ENCODE peak calls at places on chromosomes 5 and 9, in four cellular contexts. D, P, Y and R are unnamed samples.

GRCh38 chr5:100904259-100904822 is 1.3 kb upstream of the ST8SIA4 start:
- DNase-seq in D (no peak), P (peak; percentile 60), Y (no peak), R (no peak)

GRCh38 chr5:145768863-145769262 is 66.3 kb downstream of the PRELID2 start:
- DNase-seq in D (no peak), P (no peak), Y (no peak), R (no peak)

GRCh38 chr9:105359899-105360298 is 87.9 kb upstream of the FSD1L start:
- DNase-seq in D (no peak), P (no peak), Y (no peak), R (no peak)

GRCh38 chr9:99118782-99119466 is 14.0 kb downstream of the TGFBR1 start:
- DNase-seq in D (no peak), P (no peak), Y (no peak), R (no peak)

GRCh38 chr9:125747765-125748510 is 765 bp downstream of the PBX3 start:
- DNase-seq in D (peak; percentile 19), P (peak; percentile 75), Y (no peak), R (no peak)

GRCh38 chr5:1748271-1748670 is 51.4 kb downstream of the MRPL36 start:
- DNase-seq in D (no peak), P (peak; percentile 21), Y (no peak), R (no peak)

GRCh38 chr9:96320749-96321280 is 18.8 kb upstream of the HSD17B3 start:
- DNase-seq in D (no peak), P (peak; percentile 53), Y (no peak), R (no peak)

GRCh38 chr9:127919253-127919815 is 2.5 kb upstream of the ST6GALNAC4 start:
- DNase-seq in D (peak; percentile 95), P (no peak), Y (peak; percentile 99), R (peak; percentile 94)

GRCh38 chr9:34554211-34555001 is 31.6 kb upstream of the ENHO start:
- DNase-seq in D (no peak), P (peak; percentile 77), Y (no peak), R (no peak)

GRCh38 chr5:11903614-11904269 is 504 bp downstream of the CTNND2 start:
- DNase-seq in D (no peak), P (peak; percentile 85), Y (no peak), R (no peak)

GRCh38 chr5:170739446-170739845 is 44.1 kb upstream of the GABRP start:
- DNase-seq in D (no peak), P (no peak), Y (no peak), R (no peak)

GRCh38 chr5:126195410-126196100 is 227.7 kb upstream of the GRAMD2B start:
- DNase-seq in D (no peak), P (no peak), Y (no peak), R (no peak)

GRCh38 chr5:78763659-78764189 is 115.2 kb upstream of the LHFPL2 start:
- DNase-seq in D (no peak), P (no peak), Y (no peak), R (no peak)

GRCh38 chr5:78761831-78762230 is 113.3 kb upstream of the LHFPL2 start:
- DNase-seq in D (no peak), P (no peak), Y (no peak), R (no peak)

GRCh38 chr5:78768781-78769380 is 120.3 kb upstream of the LHFPL2 start:
- DNase-seq in D (no peak), P (no peak), Y (no peak), R (no peak)

GRCh38 chr5:78766412-78766762 is 117.8 kb upstream of the LHFPL2 start:
- DNase-seq in D (no peak), P (no peak), Y (no peak), R (no peak)

DNA sequence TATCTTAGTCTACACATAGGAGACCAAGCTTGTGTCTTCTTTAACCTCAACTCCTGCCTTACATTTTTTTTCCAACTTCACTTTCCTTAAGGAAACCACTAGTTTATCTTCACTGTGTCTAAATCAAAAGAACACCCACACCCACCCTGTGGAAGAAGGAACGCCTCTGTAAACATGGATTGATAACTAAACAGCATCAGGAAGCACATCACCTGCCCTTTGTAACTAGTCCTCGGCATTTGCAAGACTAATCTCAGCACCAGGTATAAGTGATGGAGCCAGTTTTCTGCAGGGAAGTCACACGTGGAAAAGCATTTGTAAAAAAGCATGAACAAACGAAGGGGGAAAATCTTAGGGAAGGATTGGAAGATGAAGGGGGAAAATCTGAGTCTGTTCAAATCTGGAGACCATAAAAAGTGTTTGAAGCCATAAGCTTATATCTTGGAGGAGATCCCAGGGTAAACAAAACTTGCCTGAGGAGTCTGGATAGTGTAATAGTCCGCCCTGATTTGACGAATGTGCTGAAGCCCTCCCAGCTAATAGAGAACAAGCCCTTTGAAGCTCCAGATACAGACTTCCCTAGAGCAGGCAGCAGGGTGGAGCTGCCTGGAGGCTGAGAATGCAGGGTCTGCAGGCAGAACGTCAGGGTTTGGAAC is 117.3 kb upstream of the LHFPL2 start:
- DNase-seq in D (no peak), P (no peak), Y (no peak), R (no peak)
- H3K27ac ChIP-seq in D (no peak overlapping the region), P (no peak overlapping the region), Y (no peak overlapping the region), R (no peak overlapping the region)

GRCh38 chr5:131367219-131367860 is 103.5 kb downstream of the CDC42SE2 start:
- DNase-seq in D (no peak), P (no peak), Y (no peak), R (no peak)
- H3K27ac ChIP-seq in D (no peak overlapping the region), P (no peak overlapping the region), Y (no peak overlapping the region), R (peak overlapping the region; percentile 59)

GRCh38 chr5:58133631-58134296 is 326.1 kb downstream of the PLK2 start:
- DNase-seq in D (no peak), P (no peak), Y (no peak), R (no peak)
- H3K27ac ChIP-seq in D (no peak overlapping the region), P (no peak overlapping the region), Y (no peak overlapping the region), R (no peak overlapping the region)

GRCh38 chr9:117400131-117400530 is 14.7 kb downstream of the ASTN2 start:
- DNase-seq in D (no peak), P (peak; percentile 47), Y (no peak), R (no peak)

GRCh38 chr9:117405950-117406705 is 8.7 kb downstream of the ASTN2 start:
- DNase-seq in D (no peak), P (no peak), Y (no peak), R (no peak)

GRCh38 chr9:117407436-117408022 is 7.3 kb downstream of the ASTN2 start:
- DNase-seq in D (no peak), P (no peak), Y (no peak), R (no peak)

GRCh38 chr9:117403848-117404247 is 11.0 kb downstream of the ASTN2 start:
- DNase-seq in D (no peak), P (no peak), Y (no peak), R (no peak)

DNA sequence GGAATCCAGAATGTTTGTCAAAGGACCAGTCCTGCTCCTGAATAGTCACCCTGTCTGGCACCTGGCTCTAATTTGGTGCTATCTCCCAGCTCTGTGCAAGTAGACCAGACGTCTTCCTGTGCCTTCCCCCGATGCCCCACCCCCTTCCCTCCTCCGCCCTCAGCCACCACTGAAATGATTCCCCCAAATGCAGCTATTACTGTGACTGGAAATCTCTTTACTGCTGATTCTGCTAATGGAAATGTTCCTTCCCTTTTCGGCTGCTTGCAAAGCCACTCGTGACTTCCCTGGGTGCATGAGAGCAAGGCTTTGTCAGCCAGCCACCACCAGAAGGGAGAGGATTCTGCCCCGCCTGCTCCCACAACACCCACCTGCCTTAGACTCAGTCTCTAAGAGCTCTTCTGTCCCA is 11.4 kb downstream of the ASTN2 start:
- DNase-seq in D (no peak), P (peak; percentile 59), Y (no peak), R (no peak)
- H3K27ac ChIP-seq in D (no peak overlapping the region), P (no peak overlapping the region), Y (no peak overlapping the region), R (no peak overlapping the region)

GRCh38 chr9:124259273-124260078 is 1.7 kb downstream of the NEK6 start:
- DNase-seq in D (peak; percentile 79), P (no peak), Y (peak; percentile 54), R (no peak)
- H3K27ac ChIP-seq in D (peak overlapping the region; percentile 72), P (peak overlapping the region; percentile 68), Y (peak overlapping the region; percentile 94), R (peak overlapping the region; percentile 67)